ENCODE peak calls at places on chromosomes 3 and 15, in eight cellular contexts. One of them, this sample, is unnamed. For H3K36me3, the result is how much of the 10 kb centered on the place peaks cover.

GRCh38 chr3:57673158-57673557 is 19.7 kb downstream of the DENND6A start:
- DNase-seq in IMR-90: no peak
- DNase-seq in cardiac muscle cell: no peak
- DNase-seq in lower lobe of right lung: no peak
- DNase-seq in GM06990: no peak
- DNase-seq in heart right ventricle: no peak
- DNase-seq in thoracic aorta: no peak
- DNase-seq in CD8-positive, alpha-beta memory T cell: no peak
- DNase-seq in this sample: no peak

GRCh38 chr3:131620977-131621376 is 118.2 kb upstream of the MRPL3 start:
- DNase-seq in IMR-90: no peak
- DNase-seq in cardiac muscle cell: no peak
- DNase-seq in lower lobe of right lung: no peak
- DNase-seq in GM06990: peak
- DNase-seq in heart right ventricle: no peak
- DNase-seq in thoracic aorta: no peak
- DNase-seq in CD8-positive, alpha-beta memory T cell: no peak
- DNase-seq in this sample: no peak

GRCh38 chr3:195727596-195728195 is 6.9 kb downstream of the MUC20 start:
- DNase-seq in IMR-90: no peak
- DNase-seq in cardiac muscle cell: no peak
- DNase-seq in lower lobe of right lung: peak
- DNase-seq in GM06990: no peak
- DNase-seq in heart right ventricle: no peak
- DNase-seq in thoracic aorta: no peak
- DNase-seq in CD8-positive, alpha-beta memory T cell: no peak
- DNase-seq in this sample: no peak

GRCh38 chr3:135970500-135971116 is 5.1 kb downstream of the PPP2R3A start:
- DNase-seq in IMR-90: peak
- DNase-seq in cardiac muscle cell: peak
- DNase-seq in lower lobe of right lung: no peak
- DNase-seq in GM06990: no peak
- DNase-seq in heart right ventricle: no peak
- DNase-seq in thoracic aorta: no peak
- DNase-seq in CD8-positive, alpha-beta memory T cell: no peak
- DNase-seq in this sample: no peak

GRCh38 chr15:33310481-33311311 is at the start of gene RYR3:
- DNase-seq in IMR-90: no peak
- DNase-seq in cardiac muscle cell: peak
- DNase-seq in lower lobe of right lung: no peak
- DNase-seq in GM06990: peak
- DNase-seq in heart right ventricle: peak
- DNase-seq in thoracic aorta: no peak
- DNase-seq in CD8-positive, alpha-beta memory T cell: no peak
- DNase-seq in this sample: peak

GRCh38 chr3:157356541-157356940 is 80.1 kb upstream of the PTX3 start:
- DNase-seq in IMR-90: no peak
- DNase-seq in cardiac muscle cell: no peak
- DNase-seq in lower lobe of right lung: no peak
- DNase-seq in GM06990: no peak
- DNase-seq in heart right ventricle: no peak
- DNase-seq in thoracic aorta: no peak
- DNase-seq in CD8-positive, alpha-beta memory T cell: no peak
- DNase-seq in this sample: no peak

GRCh38 chr15:100730655-100731240 is 128.4 kb downstream of the ASB7 start:
- DNase-seq in IMR-90: no peak
- DNase-seq in cardiac muscle cell: no peak
- DNase-seq in lower lobe of right lung: no peak
- DNase-seq in GM06990: no peak
- DNase-seq in heart right ventricle: no peak
- DNase-seq in thoracic aorta: no peak
- DNase-seq in CD8-positive, alpha-beta memory T cell: no peak
- DNase-seq in this sample: no peak

GRCh38 chr15:42547926-42548257 is 701 bp downstream of the LRRC57 start:
- DNase-seq in IMR-90: peak
- DNase-seq in cardiac muscle cell: peak
- DNase-seq in lower lobe of right lung: no peak
- DNase-seq in GM06990: no peak
- DNase-seq in heart right ventricle: no peak
- DNase-seq in thoracic aorta: no peak
- DNase-seq in CD8-positive, alpha-beta memory T cell: no peak
- DNase-seq in this sample: no peak

GRCh38 chr15:87707581-87708130 is 548.9 kb downstream of the NTRK3 start:
- DNase-seq in IMR-90: no peak
- DNase-seq in cardiac muscle cell: no peak
- DNase-seq in lower lobe of right lung: no peak
- DNase-seq in GM06990: no peak
- DNase-seq in heart right ventricle: no peak
- DNase-seq in thoracic aorta: no peak
- DNase-seq in CD8-positive, alpha-beta memory T cell: no peak
- DNase-seq in this sample: no peak

GRCh38 chr3:126304704-126305103 is 52.5 kb downstream of the KLF15 start:
- DNase-seq in IMR-90: peak
- DNase-seq in cardiac muscle cell: no peak
- DNase-seq in lower lobe of right lung: no peak
- DNase-seq in GM06990: no peak
- DNase-seq in heart right ventricle: no peak
- DNase-seq in thoracic aorta: no peak
- DNase-seq in CD8-positive, alpha-beta memory T cell: no peak
- DNase-seq in this sample: no peak

GRCh38 chr3:41350441-41350840 is 151.1 kb downstream of the CTNNB1 start:
- DNase-seq in IMR-90: peak
- DNase-seq in cardiac muscle cell: peak
- DNase-seq in lower lobe of right lung: no peak
- DNase-seq in GM06990: no peak
- DNase-seq in heart right ventricle: no peak
- DNase-seq in thoracic aorta: no peak
- DNase-seq in CD8-positive, alpha-beta memory T cell: no peak
- DNase-seq in this sample: no peak

GRCh38 chr3:87626471-87626995 is 350.1 kb upstream of the POU1F1 start:
- DNase-seq in IMR-90: no peak
- DNase-seq in cardiac muscle cell: no peak
- DNase-seq in lower lobe of right lung: no peak
- DNase-seq in GM06990: no peak
- DNase-seq in heart right ventricle: no peak
- DNase-seq in thoracic aorta: no peak
- DNase-seq in CD8-positive, alpha-beta memory T cell: no peak
- DNase-seq in this sample: no peak

GRCh38 chr15:98003528-98003927 is 43.0 kb downstream of the ARRDC4 start:
- DNase-seq in IMR-90: no peak
- DNase-seq in cardiac muscle cell: no peak
- DNase-seq in lower lobe of right lung: no peak
- DNase-seq in GM06990: no peak
- DNase-seq in heart right ventricle: no peak
- DNase-seq in thoracic aorta: no peak
- DNase-seq in CD8-positive, alpha-beta memory T cell: no peak
- DNase-seq in this sample: no peak

GRCh38 chr15:70036585-70037343 is 61.0 kb downstream of the TLE3 start:
- DNase-seq in IMR-90: no peak
- DNase-seq in cardiac muscle cell: no peak
- DNase-seq in lower lobe of right lung: peak
- DNase-seq in GM06990: peak
- DNase-seq in heart right ventricle: no peak
- DNase-seq in thoracic aorta: no peak
- DNase-seq in CD8-positive, alpha-beta memory T cell: peak
- DNase-seq in this sample: no peak

GRCh38 chr3:28934135-28934813 is 346.6 kb upstream of the RBMS3 start:
- DNase-seq in IMR-90: no peak
- DNase-seq in cardiac muscle cell: no peak
- DNase-seq in lower lobe of right lung: no peak
- DNase-seq in GM06990: no peak
- DNase-seq in heart right ventricle: no peak
- DNase-seq in thoracic aorta: no peak
- DNase-seq in CD8-positive, alpha-beta memory T cell: no peak
- DNase-seq in this sample: no peak

GRCh38 chr3:73827658-73828313 is 203.0 kb upstream of the PDZRN3 start:
- DNase-seq in IMR-90: peak
- DNase-seq in cardiac muscle cell: peak
- DNase-seq in lower lobe of right lung: no peak
- DNase-seq in GM06990: no peak
- DNase-seq in heart right ventricle: peak
- DNase-seq in thoracic aorta: no peak
- DNase-seq in CD8-positive, alpha-beta memory T cell: no peak
- DNase-seq in this sample: no peak

GRCh38 chr3:48232232-48232631 is 8.7 kb upstream of the ZNF589 start:
- DNase-seq in IMR-90: no peak
- DNase-seq in cardiac muscle cell: no peak
- DNase-seq in lower lobe of right lung: no peak
- DNase-seq in GM06990: no peak
- DNase-seq in heart right ventricle: no peak
- DNase-seq in thoracic aorta: no peak
- DNase-seq in CD8-positive, alpha-beta memory T cell: no peak
- DNase-seq in this sample: peak

GRCh38 chr3:102400766-102401165 is 34.0 kb upstream of the ZPLD1 start:
- DNase-seq in IMR-90: peak
- DNase-seq in cardiac muscle cell: peak
- DNase-seq in lower lobe of right lung: no peak
- DNase-seq in GM06990: no peak
- DNase-seq in heart right ventricle: no peak
- DNase-seq in thoracic aorta: no peak
- DNase-seq in CD8-positive, alpha-beta memory T cell: no peak
- DNase-seq in this sample: no peak

GRCh38 chr3:169243122-169243521 is 420.4 kb downstream of the MECOM start:
- DNase-seq in IMR-90: peak
- DNase-seq in cardiac muscle cell: peak
- DNase-seq in lower lobe of right lung: no peak
- DNase-seq in GM06990: no peak
- DNase-seq in heart right ventricle: no peak
- DNase-seq in thoracic aorta: no peak
- DNase-seq in CD8-positive, alpha-beta memory T cell: no peak
- DNase-seq in this sample: no peak

GRCh38 chr15:59917504-59918157 is 86.5 kb upstream of the FOXB1 start:
- DNase-seq in IMR-90: peak
- DNase-seq in cardiac muscle cell: peak
- DNase-seq in lower lobe of right lung: peak
- DNase-seq in GM06990: no peak
- DNase-seq in heart right ventricle: peak
- DNase-seq in thoracic aorta: no peak
- DNase-seq in CD8-positive, alpha-beta memory T cell: peak
- DNase-seq in this sample: peak

DNA sequence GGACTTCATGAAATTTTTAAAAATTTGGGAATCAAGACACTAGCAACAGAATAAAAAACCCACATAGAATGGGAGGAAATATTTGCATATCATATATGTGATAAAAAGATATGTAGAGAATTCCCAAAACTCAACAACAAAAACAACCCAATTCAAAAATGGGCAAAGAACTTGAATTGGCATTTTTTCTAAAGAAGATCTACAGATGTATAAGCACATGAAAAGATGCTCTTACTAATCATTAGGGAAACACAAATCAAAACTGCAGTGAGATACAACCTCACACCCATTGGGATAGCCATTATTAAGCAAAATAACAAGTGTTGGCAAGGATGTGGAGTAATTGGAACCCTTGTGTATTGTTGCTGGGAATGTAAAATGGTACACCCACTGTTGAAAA is 10.1 kb downstream of the LCTL start:
- DNase-seq in IMR-90: no peak
- DNase-seq in cardiac muscle cell: no peak
- DNase-seq in lower lobe of right lung: no peak
- DNase-seq in GM06990: no peak
- DNase-seq in heart right ventricle: no peak
- DNase-seq in thoracic aorta: no peak
- DNase-seq in CD8-positive, alpha-beta memory T cell: no peak
- DNase-seq in this sample: no peak
- H3K36me3 ChIP-seq in IMR-90: under half
- H3K36me3 ChIP-seq in cardiac muscle cell: under half
- H3K36me3 ChIP-seq in lower lobe of right lung: under half
- H3K36me3 ChIP-seq in GM06990: under half
- H3K36me3 ChIP-seq in heart right ventricle: under half
- H3K36me3 ChIP-seq in thoracic aorta: under half
- H3K36me3 ChIP-seq in CD8-positive, alpha-beta memory T cell: under half
- H3K36me3 ChIP-seq in this sample: under half

GRCh38 chr3:123493912-123494311 is 45.0 kb upstream of the ADCY5 start:
- DNase-seq in IMR-90: no peak
- DNase-seq in cardiac muscle cell: no peak
- DNase-seq in lower lobe of right lung: no peak
- DNase-seq in GM06990: no peak
- DNase-seq in heart right ventricle: no peak
- DNase-seq in thoracic aorta: no peak
- DNase-seq in CD8-positive, alpha-beta memory T cell: no peak
- DNase-seq in this sample: no peak
- H3K36me3 ChIP-seq in IMR-90: under half
- H3K36me3 ChIP-seq in cardiac muscle cell: under half
- H3K36me3 ChIP-seq in lower lobe of right lung: half or more
- H3K36me3 ChIP-seq in GM06990: under half
- H3K36me3 ChIP-seq in heart right ventricle: under half
- H3K36me3 ChIP-seq in thoracic aorta: under half
- H3K36me3 ChIP-seq in CD8-positive, alpha-beta memory T cell: under half
- H3K36me3 ChIP-seq in this sample: under half

GRCh38 chr3:123934250-123934649 is 26.8 kb downstream of the CCDC14 start:
- DNase-seq in IMR-90: no peak
- DNase-seq in cardiac muscle cell: no peak
- DNase-seq in lower lobe of right lung: no peak
- DNase-seq in GM06990: no peak
- DNase-seq in heart right ventricle: no peak
- DNase-seq in thoracic aorta: no peak
- DNase-seq in CD8-positive, alpha-beta memory T cell: no peak
- DNase-seq in this sample: no peak
- H3K36me3 ChIP-seq in IMR-90: under half
- H3K36me3 ChIP-seq in cardiac muscle cell: under half
- H3K36me3 ChIP-seq in lower lobe of right lung: under half
- H3K36me3 ChIP-seq in GM06990: under half
- H3K36me3 ChIP-seq in heart right ventricle: under half
- H3K36me3 ChIP-seq in thoracic aorta: under half
- H3K36me3 ChIP-seq in CD8-positive, alpha-beta memory T cell: under half
- H3K36me3 ChIP-seq in this sample: half or more

GRCh38 chr3:44932271-44932670 is 43.7 kb downstream of the ZDHHC3 start:
- DNase-seq in IMR-90: no peak
- DNase-seq in cardiac muscle cell: no peak
- DNase-seq in lower lobe of right lung: no peak
- DNase-seq in GM06990: no peak
- DNase-seq in heart right ventricle: no peak
- DNase-seq in thoracic aorta: no peak
- DNase-seq in CD8-positive, alpha-beta memory T cell: no peak
- DNase-seq in this sample: peak
- H3K36me3 ChIP-seq in IMR-90: half or more
- H3K36me3 ChIP-seq in cardiac muscle cell: under half
- H3K36me3 ChIP-seq in lower lobe of right lung: half or more
- H3K36me3 ChIP-seq in GM06990: under half
- H3K36me3 ChIP-seq in heart right ventricle: under half
- H3K36me3 ChIP-seq in thoracic aorta: under half
- H3K36me3 ChIP-seq in CD8-positive, alpha-beta memory T cell: under half
- H3K36me3 ChIP-seq in this sample: under half